ENCODE peak calls at places on chromosomes 3 and 15, in five cellular contexts. X is omental fat pad, F is sigmoid colon, Q is ovary, Z is astrocyte. I is an unnamed sample.

GRCh38 chr3:151044706-151045105 is 40.8 kb upstream of the MED12L start:
- DNase-seq in Q (no peak), Z (peak), X (no peak), F (no peak), I (no peak)

GRCh38 chr3:90035643-90036042 is 928.2 kb downstream of the EPHA3 start:
- DNase-seq in F (no peak), Z (no peak), X (no peak), Q (no peak), I (no peak)

GRCh38 chr3:172111163-172111562 is 71.8 kb downstream of the FNDC3B start:
- DNase-seq in X (no peak), F (no peak), Q (no peak), Z (no peak), I (no peak)

GRCh38 chr15:84810073-84810840 is 6.9 kb upstream of the ALPK3 start:
- DNase-seq in Q (no peak), Z (peak), F (no peak), X (no peak), I (no peak)

GRCh38 chr3:189292667-189293478 is 121.1 kb downstream of the TPRG1 start:
- DNase-seq in Z (no peak), F (no peak), Q (no peak), X (no peak), I (no peak)

GRCh38 chr3:57559526-57559925 is 3.5 kb downstream of the PDE12 start:
- DNase-seq in Q (no peak), X (no peak), Z (peak), F (no peak), I (no peak)

GRCh38 chr3:194089357-194090177 is 46.4 kb upstream of the HES1 start:
- DNase-seq in Q (peak), X (peak), F (peak), Z (peak), I (no peak)

GRCh38 chr3:187822402-187822801 is 77.1 kb upstream of the BCL6 start:
- DNase-seq in Z (no peak), Q (no peak), X (no peak), F (no peak), I (no peak)

GRCh38 chr3:56796202-56796601 is 5.5 kb downstream of the ARHGEF3 start:
- DNase-seq in X (no peak), Z (peak), Q (no peak), F (peak), I (no peak)

GRCh38 chr15:78930577-78931388 is 14.1 kb downstream of the CTSH start:
- DNase-seq in Z (peak), F (peak), Q (no peak), X (no peak), I (no peak)

GRCh38 chr15:94596707-94597106 is 365.3 kb downstream of the MCTP2 start:
- DNase-seq in Q (no peak), X (no peak), Z (no peak), F (no peak), I (no peak)

GRCh38 chr3:46668116-46668515 is 25.4 kb downstream of the ALS2CL start:
- DNase-seq in Z (no peak), Q (no peak), X (peak), F (peak), I (peak)

GRCh38 chr15:64686130-64686735 is 89.2 kb downstream of the RBPMS2 start:
- DNase-seq in F (no peak), Q (peak), Z (peak), X (no peak), I (no peak)

GRCh38 chr15:55379095-55379494 is 29.1 kb downstream of the CCPG1 start:
- DNase-seq in Z (no peak), Q (no peak), X (no peak), F (no peak), I (no peak)

GRCh38 chr3:114155370-114155821 is 23.5 kb downstream of the DRD3 start:
- DNase-seq in X (no peak), Z (no peak), F (no peak), Q (peak), I (no peak)

GRCh38 chr15:74531144-74531811 is 9.7 kb upstream of the ARID3B start:
- DNase-seq in F (no peak), X (no peak), Z (peak), Q (no peak), I (no peak)

GRCh38 chr3:59245879-59246501 is 196.2 kb upstream of the CFAP20DC start:
- DNase-seq in Z (peak), Q (no peak), X (no peak), F (no peak), I (no peak)

GRCh38 chr3:177679568-177680441 is 482.5 kb upstream of the TBL1XR1 start:
- DNase-seq in X (peak), Q (no peak), F (no peak), Z (peak), I (no peak)
- TF ChIP-seq CTCF in X (no peak), Q (no peak), F (no peak), Z (no peak), I (no peak)

DNA sequence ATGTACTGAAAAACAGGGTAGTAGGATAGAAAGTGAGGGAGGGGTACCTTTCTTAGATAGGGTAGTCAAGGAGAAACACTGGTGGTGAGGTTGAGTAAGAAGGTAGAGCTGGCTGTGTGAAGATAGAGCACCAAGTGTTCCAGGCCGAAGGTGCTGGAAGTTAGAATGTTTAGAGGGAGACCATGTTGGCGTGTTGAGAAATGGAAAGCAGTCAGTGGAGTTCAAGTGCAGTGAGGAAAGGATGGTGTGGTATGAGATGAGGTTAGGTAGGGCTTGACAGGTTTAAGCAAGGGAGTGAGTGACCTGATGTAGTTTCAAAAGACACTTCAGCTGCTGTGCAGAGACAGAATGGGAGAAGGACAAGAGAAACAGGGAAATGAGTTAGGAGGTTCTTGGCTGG is 54.2 kb upstream of the CHST2 start:
- DNase-seq in Z (no peak), F (no peak), X (no peak), Q (no peak), I (no peak)
- TF ChIP-seq CTCF in Z (no peak), F (no peak), X (no peak), Q (no peak), I (no peak)

GRCh38 chr3:50196253-50196801 is 4.9 kb downstream of the GNAT1 start:
- DNase-seq in Q (no peak), X (no peak), F (no peak), Z (no peak), I (no peak)

GRCh38 chr3:50195501-50196252 is 4.3 kb downstream of the GNAT1 start:
- DNase-seq in Z (no peak), Q (no peak), F (no peak), X (no peak), I (no peak)

GRCh38 chr3:50194128-50194902 is 2.9 kb downstream of the GNAT1 start:
- DNase-seq in Z (peak), Q (peak), F (peak), X (peak), I (no peak)

GRCh38 chr3:50193746-50194127 is 2.3 kb downstream of the GNAT1 start:
- DNase-seq in Z (no peak), F (no peak), X (no peak), Q (no peak), I (no peak)

DNA sequence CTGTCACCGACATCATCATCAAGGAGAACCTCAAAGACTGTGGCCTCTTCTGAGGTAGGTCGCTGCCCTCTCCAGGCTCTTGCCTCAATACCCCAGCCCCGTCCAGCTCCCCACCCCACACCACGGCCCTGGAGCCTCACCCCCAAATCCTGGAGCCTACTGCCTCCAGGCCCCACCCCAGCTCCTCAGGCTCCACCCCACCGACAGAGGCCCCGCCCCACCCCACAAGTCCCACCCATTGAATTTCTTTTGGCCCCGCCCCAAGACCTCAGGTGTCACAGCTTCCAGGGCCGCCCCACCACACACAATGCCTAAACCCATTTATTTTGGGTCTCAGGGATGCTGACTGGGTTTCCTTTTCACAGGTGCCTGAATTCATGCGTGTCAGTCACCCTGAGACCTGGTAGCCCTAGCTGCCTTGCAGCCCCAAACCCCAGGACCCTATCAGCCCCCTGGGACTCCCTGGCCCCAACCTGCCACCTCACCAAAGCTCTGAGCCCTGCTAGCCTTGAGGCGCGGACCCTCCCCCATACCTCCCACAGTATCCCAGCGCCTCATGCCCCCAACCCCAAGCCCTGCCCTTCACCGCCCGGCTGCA is 3.6 kb downstream of the GNAT1 start:
- DNase-seq in X (no peak), Z (no peak), Q (no peak), F (no peak), I (no peak)
- TF ChIP-seq CTCF in X (no peak), Z (no peak), Q (no peak), F (no peak), I (peak)

GRCh38 chr3:159819676-159820075 is 169.0 kb upstream of the IL12A start:
- DNase-seq in F (no peak), Q (no peak), Z (no peak), X (no peak), I (no peak)
- TF ChIP-seq CTCF in F (no peak), Q (no peak), Z (no peak), X (no peak), I (no peak)

GRCh38 chr3:173153631-173154030 is 12.6 kb upstream of the SPATA16 start:
- DNase-seq in X (no peak), Q (no peak), F (no peak), Z (no peak), I (no peak)
- TF ChIP-seq CTCF in X (no peak), Q (no peak), F (no peak), Z (no peak), I (no peak)

GRCh38 chr3:163785693-163786092 is 1292.6 kb downstream of the SI start:
- DNase-seq in F (no peak), Q (no peak), Z (no peak), X (no peak), I (no peak)
- TF ChIP-seq CTCF in F (no peak), Q (no peak), Z (no peak), X (no peak), I (no peak)

GRCh38 chr3:98185180-98185579 is 18.7 kb downstream of the OR5H15 start:
- DNase-seq in Z (no peak), X (no peak), Q (no peak), F (no peak), I (no peak)

GRCh38 chr3:98188553-98188952 is 22.1 kb downstream of the OR5H15 start:
- DNase-seq in Z (no peak), X (no peak), Q (no peak), F (no peak), I (no peak)
- TF ChIP-seq CTCF in Z (no peak), X (no peak), Q (no peak), F (no peak), I (no peak)